ENCODE peak calls at places on chromosomes 2 and 18, in eight cellular contexts. One of them, this sample, is unnamed.
A peak's percentile ranks its signal among the peaks of the same experiment; 100 is the strongest.

GRCh38 chr18:61731169-61731568 is 161.6 kb downstream of the RNF152 start:
- DNase-seq in NCI-H1105 treated with DMSO at 0.1 percent for 48 hours: no peak
- DNase-seq in T-helper 9 cell: no peak
- DNase-seq in NCI-H1694: no peak
- DNase-seq in activated CD4-positive, CD25-positive, alpha-beta regulatory T cell: no peak
- DNase-seq in gastrocnemius medialis: no peak
- DNase-seq in Daoy: no peak
- DNase-seq in neuronal stem cell: no peak
- DNase-seq in this sample: no peak

GRCh38 chr2:37472959-37473358 is 128.5 kb downstream of the QPCT start:
- DNase-seq in NCI-H1105 treated with DMSO at 0.1 percent for 48 hours: peak; percentile 71
- DNase-seq in T-helper 9 cell: no peak
- DNase-seq in NCI-H1694: no peak
- DNase-seq in activated CD4-positive, CD25-positive, alpha-beta regulatory T cell: no peak
- DNase-seq in gastrocnemius medialis: no peak
- DNase-seq in Daoy: peak; percentile 90
- DNase-seq in neuronal stem cell: no peak
- DNase-seq in this sample: no peak

GRCh38 chr2:31334311-31335026 is 80.1 kb downstream of the XDH start:
- DNase-seq in NCI-H1105 treated with DMSO at 0.1 percent for 48 hours: no peak
- DNase-seq in T-helper 9 cell: no peak
- DNase-seq in NCI-H1694: no peak
- DNase-seq in activated CD4-positive, CD25-positive, alpha-beta regulatory T cell: no peak
- DNase-seq in gastrocnemius medialis: no peak
- DNase-seq in Daoy: peak; percentile 75
- DNase-seq in neuronal stem cell: no peak
- DNase-seq in this sample: no peak

GRCh38 chr18:60020107-60020925 is 120.5 kb downstream of the PMAIP1 start:
- DNase-seq in NCI-H1105 treated with DMSO at 0.1 percent for 48 hours: no peak
- DNase-seq in T-helper 9 cell: no peak
- DNase-seq in NCI-H1694: no peak
- DNase-seq in activated CD4-positive, CD25-positive, alpha-beta regulatory T cell: no peak
- DNase-seq in gastrocnemius medialis: no peak
- DNase-seq in Daoy: no peak
- DNase-seq in neuronal stem cell: no peak
- DNase-seq in this sample: no peak

GRCh38 chr2:216862628-216863027 is 2.8 kb upstream of the TNP1 start:
- DNase-seq in NCI-H1105 treated with DMSO at 0.1 percent for 48 hours: no peak
- DNase-seq in T-helper 9 cell: no peak
- DNase-seq in NCI-H1694: no peak
- DNase-seq in activated CD4-positive, CD25-positive, alpha-beta regulatory T cell: no peak
- DNase-seq in gastrocnemius medialis: no peak
- DNase-seq in Daoy: no peak
- DNase-seq in neuronal stem cell: no peak
- DNase-seq in this sample: no peak

GRCh38 chr18:2050016-2050415 is 521.3 kb downstream of the METTL4 start:
- DNase-seq in NCI-H1105 treated with DMSO at 0.1 percent for 48 hours: no peak
- DNase-seq in T-helper 9 cell: no peak
- DNase-seq in NCI-H1694: no peak
- DNase-seq in activated CD4-positive, CD25-positive, alpha-beta regulatory T cell: no peak
- DNase-seq in gastrocnemius medialis: no peak
- DNase-seq in Daoy: peak; percentile 15
- DNase-seq in neuronal stem cell: no peak
- DNase-seq in this sample: no peak

GRCh38 chr2:4900242-4900641 is 791.9 kb upstream of the SOX11 start:
- DNase-seq in NCI-H1105 treated with DMSO at 0.1 percent for 48 hours: no peak
- DNase-seq in T-helper 9 cell: no peak
- DNase-seq in NCI-H1694: no peak
- DNase-seq in activated CD4-positive, CD25-positive, alpha-beta regulatory T cell: no peak
- DNase-seq in gastrocnemius medialis: no peak
- DNase-seq in Daoy: no peak
- DNase-seq in neuronal stem cell: no peak
- DNase-seq in this sample: no peak

GRCh38 chr2:60073201-60073600 is 480.3 kb downstream of the BCL11A start:
- DNase-seq in NCI-H1105 treated with DMSO at 0.1 percent for 48 hours: no peak
- DNase-seq in T-helper 9 cell: no peak
- DNase-seq in NCI-H1694: no peak
- DNase-seq in activated CD4-positive, CD25-positive, alpha-beta regulatory T cell: no peak
- DNase-seq in gastrocnemius medialis: no peak
- DNase-seq in Daoy: no peak
- DNase-seq in neuronal stem cell: no peak
- DNase-seq in this sample: no peak

GRCh38 chr2:120111193-120111592 is 98.3 kb downstream of the EPB41L5 start:
- DNase-seq in NCI-H1105 treated with DMSO at 0.1 percent for 48 hours: no peak
- DNase-seq in T-helper 9 cell: no peak
- DNase-seq in NCI-H1694: no peak
- DNase-seq in activated CD4-positive, CD25-positive, alpha-beta regulatory T cell: no peak
- DNase-seq in gastrocnemius medialis: no peak
- DNase-seq in Daoy: no peak
- DNase-seq in neuronal stem cell: no peak
- DNase-seq in this sample: no peak

GRCh38 chr2:20706786-20707185 is 39.8 kb downstream of the GDF7 start:
- DNase-seq in NCI-H1105 treated with DMSO at 0.1 percent for 48 hours: no peak
- DNase-seq in T-helper 9 cell: no peak
- DNase-seq in NCI-H1694: no peak
- DNase-seq in activated CD4-positive, CD25-positive, alpha-beta regulatory T cell: no peak
- DNase-seq in gastrocnemius medialis: no peak
- DNase-seq in Daoy: no peak
- DNase-seq in neuronal stem cell: no peak
- DNase-seq in this sample: no peak

GRCh38 chr2:231467613-231468525 is 3.6 kb upstream of the NCL start:
- DNase-seq in NCI-H1105 treated with DMSO at 0.1 percent for 48 hours: no peak
- DNase-seq in T-helper 9 cell: no peak
- DNase-seq in NCI-H1694: no peak
- DNase-seq in activated CD4-positive, CD25-positive, alpha-beta regulatory T cell: no peak
- DNase-seq in gastrocnemius medialis: no peak
- DNase-seq in Daoy: no peak
- DNase-seq in neuronal stem cell: no peak
- DNase-seq in this sample: no peak

GRCh38 chr2:152542995-152543481 is 174.2 kb downstream of the PRPF40A start:
- DNase-seq in NCI-H1105 treated with DMSO at 0.1 percent for 48 hours: no peak
- DNase-seq in T-helper 9 cell: no peak
- DNase-seq in NCI-H1694: no peak
- DNase-seq in activated CD4-positive, CD25-positive, alpha-beta regulatory T cell: no peak
- DNase-seq in gastrocnemius medialis: no peak
- DNase-seq in Daoy: peak; percentile 89
- DNase-seq in neuronal stem cell: peak; percentile 48
- DNase-seq in this sample: no peak

GRCh38 chr2:104434363-104434792 is 419.5 kb upstream of the POU3F3 start:
- DNase-seq in NCI-H1105 treated with DMSO at 0.1 percent for 48 hours: peak; percentile 65
- DNase-seq in T-helper 9 cell: no peak
- DNase-seq in NCI-H1694: no peak
- DNase-seq in activated CD4-positive, CD25-positive, alpha-beta regulatory T cell: no peak
- DNase-seq in gastrocnemius medialis: no peak
- DNase-seq in Daoy: peak; percentile 80
- DNase-seq in neuronal stem cell: no peak
- DNase-seq in this sample: no peak

GRCh38 chr18:3624818-3625716 is 175.1 kb downstream of the TGIF1 start:
- DNase-seq in NCI-H1105 treated with DMSO at 0.1 percent for 48 hours: no peak
- DNase-seq in T-helper 9 cell: peak; percentile 26
- DNase-seq in NCI-H1694: no peak
- DNase-seq in activated CD4-positive, CD25-positive, alpha-beta regulatory T cell: peak; percentile 6
- DNase-seq in gastrocnemius medialis: no peak
- DNase-seq in Daoy: peak; percentile 92
- DNase-seq in neuronal stem cell: no peak
- DNase-seq in this sample: no peak

GRCh38 chr2:174717273-174717672 is 47.0 kb downstream of the CHRNA1 start:
- DNase-seq in NCI-H1105 treated with DMSO at 0.1 percent for 48 hours: no peak
- DNase-seq in T-helper 9 cell: no peak
- DNase-seq in NCI-H1694: no peak
- DNase-seq in activated CD4-positive, CD25-positive, alpha-beta regulatory T cell: no peak
- DNase-seq in gastrocnemius medialis: no peak
- DNase-seq in Daoy: peak; percentile 61
- DNase-seq in neuronal stem cell: no peak
- DNase-seq in this sample: no peak

This sample was measured in central memory CD8-positive, alpha-beta T cell.